ENCODE peak calls at places on chromosome 2, in four cellular contexts. Z, G, A and D are unnamed samples.

GRCh38 chr2:179297922-179298321 is 33.3 kb upstream of the SESTD1 start:
- DNase-seq in Z (no peak), G (no peak), A (no peak), D (no peak)

GRCh38 chr2:196242131-196242620 is 70.8 kb upstream of the STK17B start:
- DNase-seq in Z (no peak), G (no peak), A (no peak), D (peak; percentile 39)

GRCh38 chr2:223058952-223059716 is 7.1 kb downstream of the KCNE4 start:
- DNase-seq in Z (peak; percentile 43), G (no peak), A (peak; percentile 71), D (peak; percentile 47)

GRCh38 chr2:105032476-105032875 is 5.4 kb upstream of the MRPS9 start:
- DNase-seq in Z (no peak), G (no peak), A (no peak), D (no peak)

GRCh38 chr2:13681936-13682335 is 950.6 kb upstream of the LRATD1 start:
- DNase-seq in Z (no peak), G (no peak), A (no peak), D (no peak)

GRCh38 chr2:25043241-25043867 is 1.5 kb downstream of the EFR3B start:
- DNase-seq in Z (no peak), G (no peak), A (no peak), D (no peak)

GRCh38 chr2:215680605-215681598 is 245.0 kb upstream of the FN1 start:
- DNase-seq in Z (no peak), G (no peak), A (no peak), D (no peak)

GRCh38 chr2:182726473-182726872 is 10.4 kb downstream of the DNAJC10 start:
- DNase-seq in Z (no peak), G (no peak), A (no peak), D (no peak)

GRCh38 chr2:156237558-156237957 is 95.0 kb downstream of the NR4A2 start:
- DNase-seq in Z (no peak), G (no peak), A (no peak), D (no peak)

GRCh38 chr2:160227252-160227651 is 27.2 kb upstream of the ITGB6 start:
- DNase-seq in Z (peak; percentile 14), G (no peak), A (no peak), D (no peak)

GRCh38 chr2:6814312-6814711 is 51.4 kb downstream of the CMPK2 start:
- DNase-seq in Z (no peak), G (no peak), A (no peak), D (no peak)

GRCh38 chr2:20052872-20053281 is 1.4 kb upstream of the LAPTM4A start:
- DNase-seq in Z (peak; percentile 79), G (peak; percentile 79), A (peak; percentile 56), D (peak; percentile 76)

GRCh38 chr2:192413812-192414424 is 219.2 kb upstream of the TMEFF2 start:
- DNase-seq in Z (no peak), G (no peak), A (no peak), D (no peak)

GRCh38 chr2:231670892-231671616 is 37.3 kb upstream of the PTMA start:
- DNase-seq in Z (peak; percentile 68), G (no peak), A (peak; percentile 42), D (no peak)
- TF ChIP-seq CTCF in Z (peak; percentile 30), G (peak; percentile 27), A (peak; percentile 22), D (no peak)

DNA sequence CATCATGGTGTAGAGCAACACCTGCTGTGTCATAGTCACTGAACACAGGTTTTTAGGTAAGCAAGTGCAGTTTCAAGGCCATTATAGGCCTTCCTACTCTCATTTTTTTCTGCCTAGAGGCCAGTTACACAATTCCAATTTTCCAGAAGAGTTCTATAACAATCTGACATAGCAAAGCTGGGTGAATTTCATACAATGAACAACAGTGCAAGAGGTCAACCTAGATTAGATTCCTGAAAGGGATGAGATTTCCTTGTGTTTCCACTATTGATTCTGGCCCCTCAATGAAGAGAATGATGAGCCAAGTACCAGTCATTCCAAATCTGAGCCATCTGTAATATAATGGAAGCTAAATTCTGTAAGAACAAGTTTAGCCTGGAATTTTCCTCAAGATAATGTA is 15.3 kb upstream of the CD28 start:
- DNase-seq in Z (no peak), G (no peak), A (no peak), D (no peak)
- H3K4me1 ChIP-seq in Z (no peaks in the 10 kb centered on the region), G (no peaks in the 10 kb centered on the region), A (peaks cover 6% of the 10 kb centered on the region), D (no peaks in the 10 kb centered on the region)

GRCh38 chr2:217821536-217822147 is 181.2 kb downstream of the TNS1 start:
- DNase-seq in Z (no peak), G (no peak), A (no peak), D (no peak)

GRCh38 chr2:217824223-217824622 is 178.6 kb downstream of the TNS1 start:
- DNase-seq in Z (no peak), G (no peak), A (no peak), D (no peak)

GRCh38 chr2:217823626-217824025 is 179.2 kb downstream of the TNS1 start:
- DNase-seq in Z (no peak), G (no peak), A (no peak), D (no peak)

GRCh38 chr2:217820904-217821303 is 181.9 kb downstream of the TNS1 start:
- DNase-seq in Z (no peak), G (no peak), A (no peak), D (no peak)

GRCh38 chr2:217822296-217823252 is 180.2 kb downstream of the TNS1 start:
- DNase-seq in Z (no peak), G (no peak), A (no peak), D (peak; percentile 40)
- TF ChIP-seq CTCF in Z (no peak), G (no peak), A (no peak), D (no peak)

DNA sequence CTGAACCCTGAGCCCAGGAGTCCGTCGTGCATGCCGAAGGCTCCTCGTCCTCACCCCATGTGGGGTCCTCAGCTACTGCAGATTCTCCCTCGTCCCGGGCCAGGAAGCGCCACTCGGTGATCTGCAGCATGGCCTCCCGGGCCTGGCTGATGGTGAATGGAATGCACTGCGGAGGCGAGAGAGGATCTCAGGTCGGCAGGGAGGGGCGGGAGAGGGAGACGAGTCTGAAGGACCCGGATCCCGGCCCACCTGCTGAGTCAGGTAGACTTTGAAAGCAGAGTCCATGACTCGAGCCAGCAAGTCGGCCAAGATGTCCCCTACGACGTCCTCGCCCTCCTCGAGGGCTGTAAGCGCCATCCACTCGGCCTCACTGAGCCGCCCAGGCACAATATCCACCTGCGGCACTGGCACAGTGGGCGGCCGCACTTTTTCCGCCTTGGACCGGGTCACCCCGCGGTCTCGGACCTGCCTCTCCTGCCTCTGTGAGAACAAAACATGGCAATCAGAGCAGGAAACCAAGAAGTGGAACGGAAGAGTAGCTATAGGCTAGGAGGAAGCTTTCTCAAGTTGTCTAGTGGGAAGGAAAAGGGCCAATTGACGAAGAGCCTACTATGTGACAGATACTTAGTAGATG is 5.5 kb downstream of the C2orf81 start:
- DNase-seq in Z (no peak), G (no peak), A (no peak), D (no peak)
- H3K4me1 ChIP-seq in Z (peaks cover 6% of the 10 kb centered on the region), G (no peaks in the 10 kb centered on the region), A (peaks cover 43% of the 10 kb centered on the region), D (peaks cover 22% of the 10 kb centered on the region)

GRCh38 chr2:162646739-162647138 is 191.8 kb downstream of the KCNH7 start:
- DNase-seq in Z (no peak), G (no peak), A (no peak), D (peak; percentile 37)
- TF ChIP-seq CTCF in Z (no peak), G (no peak), A (no peak), D (no peak)

GRCh38 chr2:67337903-67338302 is 59.2 kb upstream of the ETAA1 start:
- DNase-seq in Z (no peak), G (no peak), A (no peak), D (no peak)
- H3K4me1 ChIP-seq in Z (no peaks in the 10 kb centered on the region), G (no peaks in the 10 kb centered on the region), A (no peaks in the 10 kb centered on the region), D (no peaks in the 10 kb centered on the region)

DNA sequence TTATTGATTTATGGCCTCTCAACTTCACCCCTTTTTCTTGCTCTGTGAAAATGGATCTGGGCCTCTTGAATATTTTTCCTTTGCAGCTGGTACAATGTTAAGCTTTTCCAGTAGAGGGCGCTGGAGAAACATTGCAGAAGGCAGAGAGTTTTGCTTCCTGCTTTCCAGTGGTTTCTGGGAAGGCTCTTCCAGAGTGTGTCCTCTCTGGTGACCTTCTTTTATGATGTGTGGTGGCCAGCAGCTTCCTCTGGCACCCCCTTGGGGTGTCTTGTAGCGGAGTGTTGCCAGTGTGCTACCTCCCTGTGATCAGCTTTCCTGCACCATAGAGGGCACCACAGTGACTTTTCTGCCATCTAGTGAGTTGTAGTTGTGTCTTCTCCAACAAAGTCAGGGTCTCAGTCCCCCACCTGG is 25.4 kb upstream of the MGAT5 start:
- DNase-seq in Z (no peak), G (no peak), A (no peak), D (no peak)
- TF ChIP-seq CTCF in Z (no peak), G (no peak), A (no peak), D (no peak)

GRCh38 chr2:127091886-127092285 is 15.1 kb downstream of the BIN1 start:
- DNase-seq in Z (no peak), G (no peak), A (no peak), D (no peak)
- H3K4me1 ChIP-seq in Z (peaks cover 31% of the 10 kb centered on the region), G (no peaks in the 10 kb centered on the region), A (peaks cover 65% of the 10 kb centered on the region), D (peaks cover 16% of the 10 kb centered on the region)

GRCh38 chr2:85887566-85888019 is 1.2 kb downstream of the ST3GAL5 start:
- DNase-seq in Z (peak; percentile 62), G (peak; percentile 79), A (peak; percentile 53), D (peak; percentile 68)
- TF ChIP-seq CTCF in Z (no peak), G (no peak), A (peak; percentile 8), D (peak; percentile 33)

DNA sequence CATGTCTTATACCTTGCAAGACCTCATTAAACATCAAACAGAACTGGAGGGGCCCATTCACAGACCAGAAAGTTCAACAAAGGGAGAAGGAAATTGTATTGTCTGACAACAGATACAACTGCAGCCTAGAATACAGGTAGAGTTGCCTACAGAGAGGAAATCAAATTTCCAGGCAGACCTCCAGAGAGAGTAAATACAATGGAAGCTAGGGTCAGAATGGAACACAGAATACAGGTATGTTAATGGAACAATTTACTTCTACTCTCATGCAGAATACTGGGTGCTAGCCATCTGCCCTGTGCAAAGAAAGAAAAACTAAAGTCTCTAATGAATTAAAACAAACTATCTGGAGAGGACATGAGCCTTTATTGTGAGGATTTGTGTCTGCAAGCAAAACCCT is 31.6 kb upstream of the ALK start:
- DNase-seq in Z (no peak), G (no peak), A (no peak), D (no peak)
- H3K4me1 ChIP-seq in Z (no peaks in the 10 kb centered on the region), G (no peaks in the 10 kb centered on the region), A (no peaks in the 10 kb centered on the region), D (no peaks in the 10 kb centered on the region)